ENCODE peak calls at places on chromosomes 4 and X, in six cellular contexts. I is activated B cell treated with CpG ODN at 0.5 μM for 24 hours, N is foreskin fibroblast, H is lung, U is GM23338, Y is mesothelial cell of epicardium. A is an unnamed sample.

GRCh38 chrX:106932492-106932923 is 12.3 kb downstream of the CLDN2 start:
- DNase-seq in I (no peak), N (peak), H (no peak), U (no peak), Y (no peak), A (no peak)

GRCh38 chrX:69626129-69626528 is 10.2 kb downstream of the EDA start:
- DNase-seq in I (no peak), N (no peak), H (no peak), U (no peak), Y (no peak), A (no peak)

GRCh38 chrX:142616636-142617035 is 409.1 kb upstream of the SPANXN4 start:
- DNase-seq in I (no peak), N (no peak), H (no peak), U (no peak), Y (no peak), A (no peak)

GRCh38 chr4:147737623-147738022 is 5.7 kb downstream of the ARHGAP10 start:
- DNase-seq in I (no peak), N (no peak), H (no peak), U (peak), Y (no peak), A (no peak)

GRCh38 chr4:150987204-150987603 is 27.9 kb downstream of the LRBA start:
- DNase-seq in I (no peak), N (no peak), H (no peak), U (no peak), Y (no peak), A (no peak)

GRCh38 chrX:8254386-8254785 is 83.3 kb upstream of the VCX2 start:
- DNase-seq in I (no peak), N (no peak), H (no peak), U (no peak), Y (no peak), A (no peak)

GRCh38 chr4:185470503-185471195 is 884 bp downstream of the CCDC110 start:
- DNase-seq in I (peak), N (peak), H (peak), U (peak), Y (peak), A (peak)

GRCh38 chr4:31175242-31175910 is 455.2 kb downstream of the PCDH7 start:
- DNase-seq in I (no peak), N (no peak), H (no peak), U (no peak), Y (no peak), A (no peak)

GRCh38 chr4:79498282-79498681 is 90.3 kb upstream of the GK2 start:
- DNase-seq in I (no peak), N (no peak), H (no peak), U (no peak), Y (no peak), A (no peak)

GRCh38 chr4:170090667-170091052 is 904 bp upstream of the AADAT start:
- DNase-seq in I (no peak), N (peak), H (no peak), U (no peak), Y (no peak), A (no peak)

GRCh38 chrX:13774696-13775095 is 40.1 kb downstream of the OFD1 start:
- DNase-seq in I (no peak), N (no peak), H (no peak), U (no peak), Y (no peak), A (no peak)

GRCh38 chr4:1985287-1985686 is 23.5 kb downstream of the NELFA start:
- DNase-seq in I (no peak), N (no peak), H (no peak), U (no peak), Y (no peak), A (no peak)

GRCh38 chr4:176671532-176671931 is 121.2 kb downstream of the VEGFC start:
- DNase-seq in I (no peak), N (no peak), H (no peak), U (no peak), Y (no peak), A (no peak)

GRCh38 chrX:39508300-39508692 is 589.5 kb downstream of the BCOR start:
- DNase-seq in I (no peak), N (no peak), H (no peak), U (no peak), Y (no peak), A (no peak)

GRCh38 chrX:18873189-18873791 is 110.6 kb downstream of the PHKA2 start:
- DNase-seq in I (no peak), N (peak), H (no peak), U (no peak), Y (no peak), A (no peak)

GRCh38 chrX:125293792-125294780 is 25.6 kb upstream of the TEX13C start:
- DNase-seq in I (no peak), N (no peak), H (no peak), U (no peak), Y (no peak), A (no peak)

GRCh38 chr4:120765271-120765985 is 157.1 kb downstream of the PRDM5 start:
- DNase-seq in I (no peak), N (no peak), H (no peak), U (no peak), Y (no peak), A (no peak)

GRCh38 chrX:81662381-81662780 is 460.5 kb downstream of the SH3BGRL start:
- DNase-seq in I (no peak), N (no peak), H (no peak), U (no peak), Y (no peak), A (no peak)

GRCh38 chr4:179671609-179672008 is 2229.4 kb upstream of the AGA start:
- DNase-seq in I (no peak), N (no peak), H (no peak), U (peak), Y (no peak), A (no peak)

GRCh38 chrX:71103110-71103983 is 3.2 kb downstream of the CXorf65 start:
- DNase-seq in I (no peak), N (peak), H (no peak), U (peak), Y (no peak), A (peak)

GRCh38 chrX:107684956-107685385 is 56.7 kb downstream of the PRPS1 start:
- DNase-seq in I (no peak), N (peak), H (peak), U (peak), Y (no peak), A (peak)

GRCh38 chrX:71118032-71118984 is at the start of gene MED12:
- DNase-seq in I (peak), N (peak), H (peak), U (peak), Y (peak), A (peak)

GRCh38 chr4:55030606-55031005 is 94.8 kb downstream of the KDR start:
- DNase-seq in I (no peak), N (no peak), H (no peak), U (no peak), Y (no peak), A (no peak)

GRCh38 chrX:20057479-20057878 is 59.2 kb downstream of the MAP7D2 start:
- DNase-seq in I (no peak), N (no peak), H (no peak), U (no peak), Y (no peak), A (no peak)

GRCh38 chrX:47560179-47560830 is 700 bp upstream of the ARAF start:
- DNase-seq in I (no peak), N (no peak), H (no peak), U (peak), Y (no peak), A (no peak)

GRCh38 chrX:39613508-39613921 is 484.2 kb downstream of the BCOR start:
- DNase-seq in I (peak), N (no peak), H (no peak), U (peak), Y (peak), A (peak)

GRCh38 chrX:14095702-14096101 is 66.0 kb upstream of the GEMIN8 start:
- DNase-seq in I (peak), N (peak), H (peak), U (peak), Y (peak), A (peak)

GRCh38 chrX:143633530-143634372 is 2.1 kb downstream of the SLITRK4 start:
- DNase-seq in I (no peak), N (no peak), H (no peak), U (peak), Y (no peak), A (no peak)

GRCh38 chr4:114401483-114401882 is 197.1 kb upstream of the UGT8 start:
- DNase-seq in I (no peak), N (no peak), H (no peak), U (no peak), Y (no peak), A (no peak)

GRCh38 chr4:133865606-133866327 is 335.8 kb downstream of the PABPC4L start:
- DNase-seq in I (no peak), N (peak), H (no peak), U (peak), Y (no peak), A (peak)

GRCh38 chrX:109840585-109840984 is 107.5 kb upstream of the ACSL4 start:
- DNase-seq in I (no peak), N (peak), H (peak), U (no peak), Y (no peak), A (peak)

GRCh38 chrX:3119376-3119775 is 78.1 kb downstream of the ARSF start:
- DNase-seq in I (no peak), N (no peak), H (no peak), U (no peak), Y (no peak), A (no peak)

GRCh38 chr4:91997045-91997444 is 306.7 kb upstream of the GRID2 start:
- DNase-seq in I (no peak), N (no peak), H (no peak), U (no peak), Y (no peak), A (no peak)

GRCh38 chrX:69538321-69538876 is 34.3 kb downstream of the NALF2 start:
- DNase-seq in I (peak), N (peak), H (peak), U (peak), Y (peak), A (peak)

GRCh38 chr4:145827885-145828284 is 110.7 kb downstream of the ZNF827 start:
- DNase-seq in I (no peak), N (no peak), H (no peak), U (no peak), Y (no peak), A (no peak)

GRCh38 chr4:74453037-74453635 is 8.2 kb downstream of the AREG start:
- DNase-seq in I (no peak), N (no peak), H (no peak), U (no peak), Y (no peak), A (peak)
- TF ChIP-seq CTCF in I (no peak), N (no peak), H (no peak), U (no peak), Y (no peak), A (no peak)

DNA sequence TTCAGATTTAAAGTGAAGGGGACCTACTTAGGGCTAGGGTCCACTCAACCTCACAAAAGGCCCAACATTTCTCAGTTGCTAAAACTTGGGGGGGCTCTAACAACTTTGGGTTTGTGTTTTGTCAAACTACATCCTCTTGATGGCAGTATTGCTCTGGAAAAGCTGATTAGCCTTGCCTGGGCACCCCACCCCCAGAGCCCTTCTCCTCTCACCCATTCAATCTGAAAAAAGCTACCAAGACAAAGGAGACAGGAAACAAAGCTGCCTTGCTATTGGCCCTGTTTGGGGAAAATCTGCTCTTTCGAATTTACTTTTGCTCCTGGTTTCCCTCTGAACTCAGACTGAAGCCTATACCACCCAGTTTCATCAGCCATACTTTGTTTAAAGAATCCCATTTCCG is 195.2 kb upstream of the STK26 start:
- DNase-seq in I (no peak), N (peak), H (no peak), U (peak), Y (no peak), A (peak)
- TF ChIP-seq CTCF in I (no peak), N (no peak), H (no peak), U (peak), Y (no peak), A (no peak)

DNA sequence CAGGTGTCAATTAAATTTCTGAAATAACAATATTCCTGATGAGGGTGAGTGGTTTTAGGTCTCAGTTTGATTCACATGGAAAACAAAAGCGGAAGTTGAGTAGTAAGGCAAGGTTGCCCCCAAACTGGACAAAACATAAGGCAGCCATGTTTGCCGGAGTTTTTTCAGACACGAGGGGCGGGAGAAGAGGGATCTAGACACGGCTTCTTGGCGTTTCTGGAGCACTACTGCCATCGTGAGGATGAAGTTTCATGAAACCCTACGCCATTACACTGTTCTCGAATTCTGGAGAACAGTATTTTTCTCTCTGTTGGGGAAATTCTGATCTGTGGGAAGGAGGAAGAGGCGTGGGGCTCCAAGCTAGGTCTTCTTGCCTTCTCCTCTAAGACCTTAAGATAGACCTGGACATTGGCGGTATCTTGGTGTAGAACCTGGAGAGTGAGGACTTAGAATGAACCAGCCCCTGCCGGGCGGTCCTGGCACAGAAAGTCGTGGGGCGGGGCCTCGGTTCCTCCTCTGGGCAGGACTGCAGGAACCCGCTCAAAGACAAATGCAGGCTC is 160.3 kb downstream of the OR13H1 start:
- DNase-seq in I (no peak), N (peak), H (peak), U (peak), Y (no peak), A (no peak)
- TF ChIP-seq CTCF in I (no peak), N (no peak), H (peak), U (peak), Y (no peak), A (no peak)

DNA sequence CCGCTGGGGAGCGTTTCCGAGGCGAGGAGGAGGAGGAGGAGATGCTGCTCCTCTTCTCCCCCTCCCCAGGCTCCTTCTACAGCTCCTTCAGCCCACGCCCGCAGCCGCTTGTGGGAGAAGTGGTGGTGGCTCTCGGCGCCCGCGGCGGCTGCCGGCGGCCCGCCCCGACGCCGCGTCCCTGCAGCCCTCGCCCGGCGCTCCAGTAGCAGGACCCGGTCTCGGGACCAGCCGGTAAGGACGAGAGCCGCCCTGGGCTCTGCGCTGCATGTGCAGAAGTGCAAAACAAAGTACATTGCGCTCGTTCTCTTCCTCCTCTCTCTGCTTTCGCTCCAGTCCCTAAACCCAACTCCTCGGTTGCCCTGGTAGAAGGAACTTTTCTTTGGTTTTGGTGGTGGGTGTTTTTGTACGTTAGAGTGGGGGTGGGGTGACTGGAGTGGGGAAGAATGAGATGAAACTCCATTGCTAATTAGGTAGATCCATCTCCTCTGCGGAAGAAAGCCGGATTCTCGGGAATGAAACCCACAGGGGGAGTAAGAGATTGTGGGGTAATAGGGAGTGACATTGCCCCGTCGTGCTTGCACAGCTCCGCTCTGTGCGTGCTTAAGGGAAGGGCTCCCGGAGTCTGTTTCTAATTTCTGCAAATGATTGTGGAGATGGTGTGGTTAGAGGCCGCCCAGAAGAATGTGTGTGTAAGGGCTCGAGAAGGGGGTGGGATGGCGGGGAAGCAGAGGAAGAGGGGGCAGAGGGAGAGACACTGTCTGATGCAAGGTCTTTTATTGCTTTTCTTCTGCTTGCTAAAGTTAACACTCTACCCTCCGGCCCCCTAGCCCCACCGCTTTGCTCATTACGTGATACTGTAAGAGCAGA is 677 bp downstream of the PTPN13 start:
- DNase-seq in I (no peak), N (peak), H (peak), U (peak), Y (peak), A (peak)
- TF ChIP-seq CTCF in I (no peak), N (peak), H (no peak), U (peak), Y (no peak), A (no peak)

GRCh38 chrX:68146054-68146453 is 287.2 kb downstream of the OPHN1 start:
- DNase-seq in I (no peak), N (peak), H (no peak), U (peak), Y (no peak), A (peak)
- TF ChIP-seq CTCF in I (no peak), N (peak), H (no peak), U (peak), Y (no peak), A (peak)

DNA sequence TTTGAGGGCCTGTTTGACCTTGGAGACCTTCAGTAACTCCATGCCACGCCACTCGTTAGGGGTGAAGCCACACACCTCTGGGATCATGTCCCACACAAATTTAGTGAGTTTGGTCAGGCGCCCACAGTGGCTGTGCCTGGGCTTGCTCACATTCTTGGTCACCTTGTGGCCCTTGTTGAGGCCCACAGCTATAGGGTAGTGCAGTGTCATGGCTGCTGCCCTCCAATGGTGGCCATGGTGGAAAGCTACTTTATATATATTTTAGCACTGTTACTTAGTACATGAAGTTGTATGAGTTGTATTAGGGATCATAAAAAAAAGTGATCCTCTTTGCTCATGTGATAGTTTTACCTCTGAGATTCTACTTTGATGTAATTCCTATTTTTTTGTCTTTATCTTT is 985 bp upstream of the CXCL11 start:
- DNase-seq in I (no peak), N (no peak), H (no peak), U (no peak), Y (no peak), A (no peak)
- TF ChIP-seq CTCF in I (no peak), N (no peak), H (no peak), U (peak), Y (no peak), A (no peak)

DNA sequence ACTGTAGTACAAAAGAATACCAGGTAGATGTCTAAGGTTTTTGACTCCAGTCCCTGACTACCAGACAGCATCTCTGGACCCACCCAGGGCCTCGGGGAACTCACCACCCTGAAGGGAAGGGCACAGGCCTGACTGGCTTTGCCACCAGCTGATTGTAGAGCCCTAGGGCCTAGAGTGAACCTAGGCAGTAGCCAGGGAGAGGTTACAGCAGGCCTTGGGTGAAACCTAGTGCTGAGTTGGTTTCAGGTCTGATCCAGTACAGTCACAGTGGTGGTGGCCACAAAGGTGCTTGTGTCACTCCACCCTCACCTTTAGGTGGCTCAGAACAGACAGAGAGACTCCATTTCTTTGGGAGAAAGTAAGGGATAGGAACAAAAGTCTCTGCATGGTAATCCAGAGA is 244.8 kb downstream of the KLHL13 start:
- DNase-seq in I (no peak), N (no peak), H (no peak), U (no peak), Y (no peak), A (no peak)
- TF ChIP-seq CTCF in I (no peak), N (no peak), H (no peak), U (no peak), Y (no peak), A (no peak)

DNA sequence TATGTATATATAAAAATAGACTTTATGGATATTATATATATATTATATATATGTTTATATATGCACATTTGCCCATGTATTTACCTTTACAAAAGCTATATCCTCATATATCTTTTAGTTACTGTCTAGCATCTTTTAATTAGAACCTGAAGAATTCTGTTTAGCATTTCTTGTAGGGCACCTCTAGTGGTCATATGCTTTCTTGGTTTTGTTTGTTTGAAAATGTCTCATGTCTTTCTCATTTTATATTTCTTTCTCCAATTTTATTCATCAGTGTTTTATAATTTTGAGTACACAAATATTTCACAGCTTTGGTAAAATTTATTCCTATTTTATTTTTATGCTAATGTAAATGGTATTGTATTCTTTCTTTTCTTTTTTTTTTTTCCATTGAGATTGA is 70.3 kb upstream of the SPIN4 start:
- DNase-seq in I (no peak), N (no peak), H (no peak), U (peak), Y (no peak), A (no peak)
- TF ChIP-seq CTCF in I (no peak), N (no peak), H (no peak), U (no peak), Y (peak), A (no peak)

A was measured in Calu3.